ENCODE peak calls at places on chromosome 5, in four cellular contexts. Q is neuronal stem cell, T is IMR-90, H is H9. L is an unnamed sample.

GRCh38 chr5:163565931-163566608 is 60.7 kb downstream of the MAT2B start:
- DNase-seq in Q (no peak), T (peak; percentile 36), H (peak; percentile 61), L (peak; percentile 41)

GRCh38 chr5:34692781-34693180 is 36.7 kb downstream of the RAI14 start:
- DNase-seq in Q (no peak), T (no peak), H (no peak), L (no peak)

GRCh38 chr5:120367896-120368634 is 96.0 kb upstream of the PRR16 start:
- DNase-seq in Q (no peak), T (no peak), H (peak; percentile 29), L (no peak)

GRCh38 chr5:115179959-115180709 is 10.4 kb upstream of the TRIM36 start:
- DNase-seq in Q (peak; percentile 78), T (peak; percentile 4), H (peak; percentile 77), L (peak; percentile 27)

GRCh38 chr5:135493406-135494180 is 41.4 kb upstream of the TIFAB start:
- DNase-seq in Q (no peak), T (peak; percentile 92), H (no peak), L (peak; percentile 16)

GRCh38 chr5:17340816-17341215 is 123.4 kb downstream of the BASP1 start:
- DNase-seq in Q (no peak), T (peak; percentile 58), H (no peak), L (peak; percentile 65)

GRCh38 chr5:57302164-57302563 is 128.3 kb downstream of the GPBP1 start:
- DNase-seq in Q (no peak), T (peak; percentile 56), H (no peak), L (peak; percentile 67)

GRCh38 chr5:176180339-176180738 is 57.9 kb upstream of the SIMC1 start:
- DNase-seq in Q (no peak), T (peak; percentile 60), H (no peak), L (peak; percentile 61)

GRCh38 chr5:143056792-143057579 is 286.8 kb downstream of the ARHGAP26 start:
- DNase-seq in Q (no peak), T (no peak), H (no peak), L (no peak)

GRCh38 chr5:38936269-38936668 is 90.5 kb downstream of the OSMR start:
- DNase-seq in Q (no peak), T (no peak), H (no peak), L (no peak)

GRCh38 chr5:96297290-96297689 is 135.8 kb downstream of the PCSK1 start:
- DNase-seq in Q (no peak), T (peak; percentile 98), H (no peak), L (peak; percentile 98)

GRCh38 chr5:159851053-159851452 is 65.2 kb upstream of the ADRA1B start:
- DNase-seq in Q (no peak), T (peak; percentile 17), H (no peak), L (no peak)

GRCh38 chr5:59559847-59560246 is 333.7 kb downstream of the PDE4D start:
- DNase-seq in Q (no peak), T (no peak), H (no peak), L (no peak)
- H2BK120ac ChIP-seq in Q (no peak overlapping the region), T (no peak overlapping the region), H (no peak overlapping the region), L (no peak overlapping the region)

DNA sequence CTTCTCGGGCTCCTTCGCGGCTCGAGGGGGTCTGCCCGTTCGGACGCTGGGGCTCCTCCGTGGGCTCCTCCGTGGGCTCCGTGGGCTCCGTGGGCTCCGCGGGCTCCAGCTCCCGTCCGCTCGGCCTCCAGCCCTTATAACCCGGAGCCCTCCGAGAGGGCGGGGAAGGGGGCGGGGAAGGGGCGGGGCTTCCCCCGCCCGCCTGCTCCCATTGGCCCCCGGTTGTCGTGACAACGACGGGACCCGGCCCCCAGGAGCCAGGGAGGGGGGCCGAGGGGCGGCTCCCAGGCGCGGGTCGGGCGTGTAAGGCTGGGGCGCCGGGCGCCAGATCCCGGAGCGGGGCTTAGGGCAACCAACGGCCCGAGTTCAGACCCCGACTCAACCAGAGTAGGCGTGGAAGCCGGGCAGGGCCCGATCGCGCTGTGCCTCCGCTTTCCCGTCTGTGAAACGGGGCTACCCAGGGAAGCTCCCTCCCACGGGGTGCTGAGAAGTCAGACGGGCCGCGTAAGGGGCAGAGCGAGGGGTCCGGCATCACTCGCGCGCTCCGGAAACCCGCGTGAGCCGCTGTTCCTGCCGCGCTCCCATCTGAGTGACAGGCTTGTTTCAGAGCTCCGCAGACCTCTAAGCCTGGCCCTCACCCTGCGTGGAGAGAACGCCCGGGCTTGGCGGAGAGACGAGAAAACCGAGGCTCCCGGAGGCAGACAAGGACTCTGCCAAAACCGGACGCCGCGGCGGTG is at the start of gene GFPT2:
- DNase-seq in Q (peak; percentile 87), T (peak; percentile 64), H (peak; percentile 89), L (peak; percentile 87)
- H3K23ac ChIP-seq in Q (peak within 1 kb of the TSS; percentile 75), T (peak within 1 kb of the TSS; percentile 59), H (no peak within 1 kb of the TSS), L (peak within 1 kb of the TSS; percentile 94)

GRCh38 chr5:56158331-56158960 is 74.7 kb downstream of the ANKRD55 start:
- DNase-seq in Q (no peak), T (no peak), H (no peak), L (no peak)
- H2BK5ac ChIP-seq in Q (no peak overlapping the region), T (no peak overlapping the region), H (no peak overlapping the region), L (no peak overlapping the region)

GRCh38 chr5:167579701-167580045 is 711.8 kb upstream of the WWC1 start:
- DNase-seq in Q (no peak), T (peak; percentile 56), H (no peak), L (no peak)

GRCh38 chr5:167578977-167579700 is 712.3 kb upstream of the WWC1 start:
- DNase-seq in Q (no peak), T (peak; percentile 59), H (no peak), L (no peak)

GRCh38 chr5:167576928-167577327 is 714.5 kb upstream of the WWC1 start:
- DNase-seq in Q (no peak), T (no peak), H (no peak), L (no peak)

GRCh38 chr5:167576126-167576525 is 715.3 kb upstream of the WWC1 start:
- DNase-seq in Q (no peak), T (no peak), H (no peak), L (no peak)

GRCh38 chr5:167577616-167578015 is 713.8 kb upstream of the WWC1 start:
- DNase-seq in Q (no peak), T (no peak), H (no peak), L (no peak)
- H2BK120ac ChIP-seq in Q (no peak overlapping the region), T (no peak overlapping the region), H (no peak overlapping the region), L (no peak overlapping the region)

DNA sequence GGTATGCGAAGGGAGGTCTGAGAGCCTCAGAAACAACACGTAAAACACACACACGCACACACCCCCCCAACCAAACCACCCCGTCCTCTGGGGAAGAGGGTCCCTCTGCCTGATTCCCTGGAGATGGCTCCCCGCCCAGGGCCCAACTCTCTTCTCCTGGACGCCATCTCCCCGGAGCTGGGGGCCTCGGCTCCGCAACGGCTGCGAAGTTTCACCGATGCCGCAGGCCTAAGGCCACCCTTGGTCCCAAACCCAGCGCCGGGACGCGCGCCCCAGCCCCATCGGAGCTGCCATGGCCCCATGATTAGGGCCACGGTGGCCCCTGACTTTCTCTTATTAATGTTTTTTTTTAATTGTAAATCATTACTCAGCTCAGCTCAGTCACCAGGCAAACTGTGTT is 181.4 kb upstream of the TBCA start:
- DNase-seq in Q (no peak), T (no peak), H (peak; percentile 44), L (no peak)
- H3K23ac ChIP-seq in Q (no peak overlapping the region), T (no peak overlapping the region), H (no peak overlapping the region), L (peak overlapping the region; percentile 46)

GRCh38 chr5:150135557-150135956 is 20.1 kb downstream of the PDGFRB start:
- DNase-seq in Q (no peak), T (no peak), H (no peak), L (no peak)
- H2BK5ac ChIP-seq in Q (peak overlapping the region; percentile 80), T (peak overlapping the region; percentile 98), H (no peak overlapping the region), L (peak overlapping the region; percentile 36)

GRCh38 chr5:72455477-72455876 is 51.7 kb downstream of the ZNF366 start:
- DNase-seq in Q (no peak), T (no peak), H (no peak), L (no peak)

GRCh38 chr5:72454996-72455395 is 52.2 kb downstream of the ZNF366 start:
- DNase-seq in Q (no peak), T (no peak), H (no peak), L (no peak)

GRCh38 chr5:72451771-72452505 is 55.3 kb downstream of the ZNF366 start:
- DNase-seq in Q (no peak), T (peak; percentile 66), H (no peak), L (peak; percentile 86)

GRCh38 chr5:72452515-72453259 is 54.5 kb downstream of the ZNF366 start:
- DNase-seq in Q (no peak), T (peak; percentile 72), H (no peak), L (peak; percentile 72)

GRCh38 chr5:72453260-72453775 is 53.9 kb downstream of the ZNF366 start:
- DNase-seq in Q (no peak), T (no peak), H (no peak), L (peak; percentile 25)
- H2BK120ac ChIP-seq in Q (no peak overlapping the region), T (peak overlapping the region; percentile 94), H (no peak overlapping the region), L (peak overlapping the region; percentile 65)

GRCh38 chr5:32498484-32498883 is 53.9 kb upstream of the ZFR start:
- DNase-seq in Q (no peak), T (no peak), H (no peak), L (no peak)
- H3K23ac ChIP-seq in Q (no peak overlapping the region), T (no peak overlapping the region), H (no peak overlapping the region), L (no peak overlapping the region)